ENCODE peak calls at places on chromosomes 13 and 19, in seven cellular contexts. G, K, P, R, W, Q and I are unnamed samples.

GRCh38 chr19:51107406-51108065 is 673 bp downstream of the CTU1 start:
- DNase-seq in G (no peak), R (peak; percentile 37), K (no peak), P (no peak), Q (no peak), W (peak; percentile 55), I (no peak)

GRCh38 chr13:101049166-101049850 is 367.0 kb downstream of the NALCN start:
- DNase-seq in K (no peak), R (no peak), G (no peak), W (peak; percentile 7), P (no peak), Q (no peak), I (no peak)

GRCh38 chr19:44850641-44851109 is 4.6 kb downstream of the NECTIN2 start:
- DNase-seq in Q (peak; percentile 22), W (no peak), P (no peak), R (no peak), K (no peak), G (no peak), I (no peak)

GRCh38 chr13:60327551-60327950 is 69.5 kb upstream of the TDRD3 start:
- DNase-seq in R (no peak), K (no peak), W (no peak), Q (no peak), P (no peak), G (no peak), I (no peak)

GRCh38 chr19:36638862-36639510 is 27.7 kb downstream of the ZNF461 start:
- DNase-seq in R (no peak), K (no peak), W (no peak), G (no peak), P (no peak), Q (no peak), I (no peak)

GRCh38 chr13:113094410-113094800 is 11.2 kb upstream of the F7 start:
- DNase-seq in G (no peak), Q (no peak), P (no peak), R (no peak), W (no peak), K (no peak), I (no peak)

GRCh38 chr13:76438050-76438449 is 448.2 kb downstream of the KCTD12 start:
- DNase-seq in P (no peak), G (no peak), K (no peak), W (no peak), R (no peak), Q (no peak), I (no peak)

GRCh38 chr13:27006519-27007161 is 165.0 kb downstream of the USP12 start:
- DNase-seq in R (no peak), G (peak; percentile 34), Q (no peak), W (peak; percentile 41), P (peak; percentile 67), K (no peak), I (no peak)

GRCh38 chr19:13043285-13043684 is 48.0 kb downstream of the NFIX start:
- DNase-seq in P (no peak), K (no peak), Q (no peak), G (no peak), R (no peak), W (no peak), I (no peak)

GRCh38 chr19:1847684-1848398 is 442 bp downstream of the REXO1 start:
- DNase-seq in Q (no peak), R (no peak), P (no peak), G (no peak), K (no peak), W (peak; percentile 54), I (no peak)

GRCh38 chr13:24116103-24116502 is 44.4 kb upstream of the SPATA13 start:
- DNase-seq in P (no peak), R (no peak), K (no peak), G (no peak), W (no peak), Q (no peak), I (no peak)

GRCh38 chr19:34044011-34044410 is 128.3 kb upstream of the LSM14A start:
- DNase-seq in Q (no peak), G (no peak), R (no peak), P (no peak), W (no peak), K (no peak), I (no peak)